ENCODE peak calls at places on chromosome 11, in four cellular contexts. A is mesenchymal stem cell, P is body of pancreas, O is GM23248. I is an unnamed sample. For H3K9me3, the result is how much of the 10 kb centered on the place peaks cover.

GRCh38 chr11:67572747-67573419 is 10.7 kb upstream of the GSTP1 start:
- DNase-seq in P (peak), O (peak), A (peak), I (peak)

GRCh38 chr11:43518407-43519165 is 159.9 kb downstream of the TTC17 start:
- DNase-seq in P (no peak), A (peak), O (peak), I (no peak)

GRCh38 chr11:106840993-106841392 is 177.3 kb downstream of the GUCY1A2 start:
- DNase-seq in A (no peak), P (no peak), O (no peak), I (no peak)

GRCh38 chr11:57427692-57428082 is 766 bp upstream of the SLC43A3 start:
- DNase-seq in P (peak), O (peak), A (no peak), I (peak)

GRCh38 chr11:77153276-77154185 is 25.5 kb downstream of the MYO7A start:
- DNase-seq in P (no peak), A (no peak), O (no peak), I (no peak)

GRCh38 chr11:46371994-46372393 is 9.5 kb upstream of the MDK start:
- DNase-seq in A (no peak), O (no peak), P (no peak), I (no peak)

GRCh38 chr11:107840120-107840479 is 18.5 kb downstream of the SLC35F2 start:
- DNase-seq in A (no peak), P (no peak), O (no peak), I (no peak)

GRCh38 chr11:120467627-120468026 is 43.9 kb upstream of the GRIK4 start:
- DNase-seq in P (no peak), O (peak), A (no peak), I (no peak)

GRCh38 chr11:130886704-130887103 is 29.6 kb downstream of the SNX19 start:
- DNase-seq in O (no peak), P (no peak), A (peak), I (no peak)

GRCh38 chr11:130022799-130023198 is 20.2 kb upstream of the PRDM10 start:
- DNase-seq in P (no peak), A (no peak), O (peak), I (no peak)

GRCh38 chr11:75145196-75145971 is 5.5 kb upstream of the SLCO2B1 start:
- DNase-seq in O (no peak), A (no peak), P (no peak), I (no peak)

GRCh38 chr11:16087886-16088285 is 268.5 kb downstream of the SOX6 start:
- DNase-seq in A (no peak), P (no peak), O (no peak), I (no peak)

GRCh38 chr11:47966621-47967020 is 13.7 kb upstream of the PTPRJ start:
- DNase-seq in A (no peak), O (no peak), P (no peak), I (no peak)

GRCh38 chr11:47477323-47477722 is 28.4 kb upstream of the RAPSN start:
- DNase-seq in O (peak), A (no peak), P (no peak), I (no peak)

GRCh38 chr11:85869776-85870175 is 14.6 kb downstream of the CCDC83 start:
- DNase-seq in P (no peak), A (no peak), O (no peak), I (no peak)

GRCh38 chr11:115085461-115086220 is 407.3 kb downstream of the NXPE2 start:
- DNase-seq in A (no peak), P (no peak), O (no peak), I (no peak)

GRCh38 chr11:15793032-15793996 is 563.0 kb downstream of the SOX6 start:
- DNase-seq in A (peak), P (no peak), O (peak), I (no peak)

GRCh38 chr11:78365381-78365792 is 52.2 kb downstream of the GAB2 start:
- DNase-seq in P (no peak), A (no peak), O (peak), I (no peak)

GRCh38 chr11:69066122-69067112 is 17.7 kb downstream of the TPCN2 start:
- DNase-seq in P (no peak), A (no peak), O (no peak), I (peak)

GRCh38 chr11:17256512-17256911 is 20.0 kb upstream of the NUCB2 start:
- DNase-seq in A (peak), P (no peak), O (peak), I (no peak)

GRCh38 chr11:77084581-77085191 is 17.9 kb downstream of the CAPN5 start:
- DNase-seq in A (no peak), P (peak), O (no peak), I (peak)

GRCh38 chr11:14905104-14906033 is 13.3 kb upstream of the CYP2R1 start:
- DNase-seq in P (peak), A (peak), O (peak), I (peak)

GRCh38 chr11:13891911-13892310 is 70.6 kb upstream of the SPON1 start:
- DNase-seq in O (no peak), A (no peak), P (no peak), I (no peak)

GRCh38 chr11:33689089-33689488 is 11.5 kb downstream of the C11orf91 start:
- DNase-seq in O (peak), A (no peak), P (no peak), I (no peak)

GRCh38 chr11:57303990-57304579 is 20.7 kb downstream of the TNKS1BP1 start:
- DNase-seq in P (peak), O (peak), A (no peak), I (no peak)

GRCh38 chr11:63534895-63535461 is 1.6 kb upstream of the PLAAT4 start:
- DNase-seq in P (no peak), O (no peak), A (peak), I (no peak)

GRCh38 chr11:87081358-87081757 is 43.6 kb downstream of the TMEM135 start:
- DNase-seq in P (no peak), O (no peak), A (no peak), I (no peak)

GRCh38 chr11:118497831-118498230 is 29.4 kb upstream of the TTC36 start:
- DNase-seq in O (peak), P (no peak), A (peak), I (no peak)

GRCh38 chr11:126722006-126722736 is 278.4 kb downstream of the KIRREL3 start:
- DNase-seq in P (no peak), O (peak), A (no peak), I (no peak)

GRCh38 chr11:77102246-77103210 is at the start of gene OMP:
- DNase-seq in O (no peak), P (peak), A (no peak), I (no peak)

GRCh38 chr11:69648679-69649575 is 8.0 kb downstream of the CCND1 start:
- DNase-seq in O (peak), A (no peak), P (no peak), I (no peak)

GRCh38 chr11:121671276-121672168 is 218.8 kb upstream of the SORL1-AS1 start:
- DNase-seq in A (no peak), P (no peak), O (peak), I (peak)

DNA sequence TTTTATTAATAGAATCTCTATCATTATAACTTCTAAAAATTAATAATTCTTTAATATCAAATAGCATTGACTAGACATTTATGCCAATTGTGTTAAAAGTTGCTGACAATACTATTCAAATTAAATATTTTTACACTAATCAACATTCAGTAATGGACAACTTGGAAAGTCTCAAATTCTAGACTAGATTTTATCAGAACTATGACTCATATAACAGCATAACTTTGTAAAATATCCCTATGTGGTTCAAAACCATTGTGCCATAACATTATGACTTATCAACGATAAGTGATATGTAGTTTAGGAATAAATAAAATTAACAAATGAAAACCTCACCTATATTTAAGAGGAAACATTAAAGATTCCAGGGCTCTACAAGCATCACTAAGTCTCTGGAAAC is 291.8 kb downstream of the SBF2 start:
- DNase-seq in P (no peak), A (no peak), O (peak), I (no peak)
- H3K9me3 ChIP-seq in P (under half), A (under half), O (under half), I (under half)

GRCh38 chr11:40746282-40746681 is 713.2 kb downstream of the LRRC4C start:
- DNase-seq in P (no peak), O (no peak), A (no peak), I (no peak)
- H3K9me3 ChIP-seq in P (under half), O (under half), A (under half), I (under half)

DNA sequence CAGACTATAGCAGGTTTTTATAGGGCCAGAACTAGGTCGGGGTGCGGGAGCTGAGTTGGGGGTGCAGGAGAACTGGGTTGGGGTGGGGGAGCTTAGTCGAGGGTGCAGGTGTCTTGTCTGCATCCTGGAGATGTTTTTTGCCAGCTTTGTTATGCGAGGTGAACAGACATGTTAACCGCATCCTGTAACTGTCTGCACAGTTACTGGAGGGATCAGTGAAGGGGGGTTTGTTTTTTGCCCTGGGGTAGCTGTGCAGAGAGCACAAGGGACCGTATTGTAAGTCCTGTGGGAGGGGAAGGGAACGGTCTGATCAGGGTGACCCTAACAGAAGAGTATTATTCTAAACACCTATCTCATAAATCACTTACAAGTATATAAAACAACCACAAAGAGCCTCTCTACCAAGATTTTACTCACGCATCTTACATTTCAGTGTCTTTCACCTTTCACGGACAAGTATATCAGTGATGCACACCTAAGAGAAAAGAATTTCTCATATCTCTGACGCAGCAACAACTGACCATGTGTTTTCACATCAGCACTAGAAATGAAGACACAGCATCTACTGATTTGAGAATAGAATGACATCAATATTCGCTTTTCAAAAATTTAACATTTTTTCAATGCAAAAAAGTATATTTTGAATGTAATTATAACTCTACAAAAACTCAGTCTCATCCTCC is 20.8 kb downstream of the ZNF195 start:
- DNase-seq in A (no peak), P (no peak), O (no peak), I (no peak)
- H3K9me3 ChIP-seq in A (half or more), P (under half), O (under half), I (under half)

DNA sequence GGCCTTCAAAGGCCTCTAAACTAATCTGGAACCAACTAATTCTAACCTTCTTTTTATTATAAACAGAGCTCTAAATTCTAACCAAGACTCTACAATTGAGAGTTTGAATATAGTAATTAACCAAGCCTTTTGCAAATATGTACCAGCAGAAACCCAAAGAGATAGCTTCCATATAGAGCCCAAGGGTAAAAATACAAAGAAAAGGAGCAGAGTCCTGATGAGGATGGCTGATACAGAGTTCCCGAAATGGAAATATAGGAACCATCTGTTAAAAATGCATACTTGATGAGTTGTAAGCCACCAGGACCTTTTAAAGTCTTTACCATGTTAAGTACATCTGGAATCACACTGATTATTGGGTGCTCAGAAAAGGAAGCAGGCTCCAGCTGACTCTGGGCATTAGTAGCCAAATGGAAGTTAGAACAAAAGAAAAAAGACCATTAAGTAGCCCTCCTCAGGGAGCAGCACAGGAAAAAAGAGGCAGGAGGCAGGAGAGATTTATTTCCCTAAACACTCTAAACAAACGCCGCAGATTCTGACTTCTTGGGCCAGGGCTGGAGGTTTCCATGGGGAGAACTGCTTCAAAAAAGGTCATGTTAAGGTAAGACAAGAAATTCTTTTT is 463.1 kb upstream of the FAT3 start:
- DNase-seq in P (no peak), A (no peak), O (no peak), I (no peak)
- H3K9me3 ChIP-seq in P (under half), A (under half), O (under half), I (under half)

DNA sequence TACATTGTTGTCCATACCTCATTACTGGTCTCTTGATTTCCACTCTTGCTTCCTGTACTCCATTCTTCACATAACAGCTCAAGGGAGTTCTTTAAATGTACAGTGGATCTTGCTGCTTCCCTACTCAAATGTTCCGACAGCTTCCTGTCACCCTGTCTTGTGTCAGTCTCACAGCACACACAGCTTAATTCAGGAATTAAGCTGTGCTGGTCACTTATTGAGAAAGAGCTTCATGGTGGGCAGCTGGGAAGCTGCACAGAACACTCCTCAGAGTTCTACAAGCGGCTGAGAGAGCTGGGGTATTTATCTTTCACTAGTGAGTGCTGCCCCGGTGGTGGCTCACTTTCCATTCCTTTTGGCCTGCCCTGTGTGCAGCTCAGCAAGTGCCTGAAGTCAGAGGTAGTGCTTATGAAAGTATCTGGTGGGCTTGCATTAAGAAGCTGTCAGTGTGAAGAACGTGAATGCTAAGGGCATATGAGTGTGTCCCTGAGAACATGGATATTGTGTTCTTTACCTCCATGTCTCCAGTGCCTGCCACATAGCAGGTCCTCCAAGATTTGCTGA is 48.7 kb downstream of the KCNQ1OT1 start:
- DNase-seq in A (no peak), O (no peak), P (no peak), I (no peak)
- H3K9me3 ChIP-seq in A (half or more), O (under half), P (under half), I (under half)